ENCODE peak calls at places on chromosomes 16 and 17, in four cellular contexts. C is Caco-2, V is colonic mucosa, U is psoas muscle. X is an unnamed sample.
A peak's percentile ranks its signal among the peaks of the same experiment; 100 is the strongest.

GRCh38 chr17:63772801-63773271 is 561 bp downstream of the CCDC47 start:
- DNase-seq in C (no peak), V (peak; percentile 23), U (no peak), X (no peak)

GRCh38 chr17:83127431-83128160 is 48.2 kb downstream of the METRNL start:
- DNase-seq in C (no peak), V (no peak), U (peak; percentile 34), X (no peak)

GRCh38 chr17:82267575-82268379 is 5.7 kb downstream of the CSNK1D start:
- DNase-seq in C (peak; percentile 92), V (peak; percentile 94), U (peak; percentile 99), X (no peak)

GRCh38 chr17:78414178-78415162 is 36.0 kb downstream of the PGS1 start:
- DNase-seq in C (no peak), V (no peak), U (peak; percentile 51), X (peak; percentile 39)

GRCh38 chr17:45377401-45377800 is 55.3 kb downstream of the ARHGAP27 start:
- DNase-seq in C (no peak), V (no peak), U (no peak), X (no peak)

GRCh38 chr16:11824362-11824761 is 27.0 kb downstream of the RSL1D1 start:
- DNase-seq in C (peak; percentile 29), V (no peak), U (peak; percentile 78), X (no peak)

GRCh38 chr16:28254158-28254557 is 38.2 kb upstream of the SBK1 start:
- DNase-seq in C (no peak), V (no peak), U (no peak), X (no peak)

GRCh38 chr16:78869492-78869891 is 731.0 kb downstream of the MAF start:
- DNase-seq in C (no peak), V (no peak), U (no peak), X (no peak)

GRCh38 chr17:47995241-47995935 is 24.5 kb downstream of the CDK5RAP3 start:
- DNase-seq in C (no peak), V (no peak), U (no peak), X (no peak)

GRCh38 chr17:43976956-43977837 is 23.5 kb upstream of the PYY start:
- DNase-seq in C (no peak), V (no peak), U (no peak), X (no peak)

GRCh38 chr17:78315355-78316114 is 44.3 kb downstream of the SOCS3 start:
- DNase-seq in C (peak; percentile 24), V (peak; percentile 88), U (peak; percentile 88), X (no peak)

GRCh38 chr16:20325005-20325404 is 2.3 kb downstream of the GP2 start:
- DNase-seq in C (no peak), V (no peak), U (no peak), X (no peak)

GRCh38 chr17:44278006-44278405 is 10.1 kb upstream of the SLC4A1 start:
- DNase-seq in C (no peak), V (no peak), U (no peak), X (no peak)

GRCh38 chr17:64240741-64241347 is 22.2 kb downstream of the TEX2 start:
- DNase-seq in C (no peak), V (peak; percentile 19), U (peak; percentile 65), X (no peak)

GRCh38 chr17:28380572-28380907 is 9.0 kb downstream of the SARM1 start:
- DNase-seq in C (no peak), V (no peak), U (no peak), X (no peak)

GRCh38 chr17:59160203-59161025 is 4.9 kb downstream of the PRR11 start:
- DNase-seq in C (no peak), V (no peak), U (no peak), X (no peak)

GRCh38 chr16:89318871-89319627 is 101.5 kb downstream of the ZNF778 start:
- DNase-seq in C (no peak), V (no peak), U (peak; percentile 45), X (no peak)

GRCh38 chr16:89319883-89320716 is 102.6 kb downstream of the ZNF778 start:
- DNase-seq in C (peak; percentile 76), V (no peak), U (peak; percentile 87), X (no peak)

GRCh38 chr16:89320717-89321501 is 103.4 kb downstream of the ZNF778 start:
- DNase-seq in C (peak; percentile 50), V (peak; percentile 85), U (peak; percentile 84), X (no peak)

GRCh38 chr16:89318430-89318758 is 100.9 kb downstream of the ZNF778 start:
- DNase-seq in C (no peak), V (no peak), U (no peak), X (no peak)

GRCh38 chr16:89319628-89319882 is 102.1 kb downstream of the ZNF778 start:
- DNase-seq in C (no peak), V (no peak), U (no peak), X (no peak)
- H3K4me3 ChIP-seq in C (no peak overlapping the region), V (no peak overlapping the region), U (peak overlapping the region; percentile 45), X (no peak overlapping the region)

GRCh38 chr16:35410438-35410837 is 1951.0 kb downstream of the TP53TG3F start:
- DNase-seq in C (no peak), V (no peak), U (no peak), X (no peak)

GRCh38 chr16:35409503-35409902 is 1950.1 kb downstream of the TP53TG3F start:
- DNase-seq in C (no peak), V (no peak), U (no peak), X (no peak)

GRCh38 chr16:35414563-35414962 is 1955.2 kb downstream of the TP53TG3F start:
- DNase-seq in C (no peak), V (no peak), U (peak; percentile 42), X (no peak)

GRCh38 chr16:35414139-35414538 is 1954.7 kb downstream of the TP53TG3F start:
- DNase-seq in C (no peak), V (no peak), U (no peak), X (no peak)

GRCh38 chr16:35411156-35411555 is 1951.7 kb downstream of the TP53TG3F start:
- DNase-seq in C (no peak), V (no peak), U (no peak), X (no peak)
- H3K9me3 ChIP-seq in C (no peaks in the 10 kb centered on the region), V (no peaks in the 10 kb centered on the region), U (no peaks in the 10 kb centered on the region), X (peaks cover 4% of the 10 kb centered on the region)

GRCh38 chr16:49824600-49824999 is 31.3 kb downstream of the ZNF423 start:
- DNase-seq in C (no peak), V (no peak), U (no peak), X (no peak)
- H3K4me3 ChIP-seq in C (no peak overlapping the region), V (no peak overlapping the region), U (no peak overlapping the region), X (no peak overlapping the region)

GRCh38 chr17:22142091-22142490 is 449.8 kb downstream of the KCNJ18 start:
- DNase-seq in C (no peak), V (no peak), U (no peak), X (no peak)
- H3K9me3 ChIP-seq in C (no peaks in the 10 kb centered on the region), V (no peaks in the 10 kb centered on the region), U (no peaks in the 10 kb centered on the region), X (no peaks in the 10 kb centered on the region)

GRCh38 chr16:52577130-52577706 is 30.3 kb upstream of the TOX3 start:
- DNase-seq in C (no peak), V (no peak), U (no peak), X (no peak)

GRCh38 chr16:52580488-52580887 is 33.5 kb upstream of the TOX3 start:
- DNase-seq in C (no peak), V (no peak), U (no peak), X (no peak)

GRCh38 chr16:52581530-52581929 is 34.6 kb upstream of the TOX3 start:
- DNase-seq in C (peak; percentile 41), V (no peak), U (no peak), X (no peak)

GRCh38 chr16:52578829-52579193 is 31.9 kb upstream of the TOX3 start:
- DNase-seq in C (no peak), V (no peak), U (no peak), X (no peak)

GRCh38 chr16:52578007-52578828 is 31.3 kb upstream of the TOX3 start:
- DNase-seq in C (peak; percentile 29), V (no peak), U (no peak), X (no peak)
- H3K4me3 ChIP-seq in C (no peak overlapping the region), V (no peak overlapping the region), U (no peak overlapping the region), X (no peak overlapping the region)

GRCh38 chr17:19335951-19336631 is 26.4 kb downstream of the B9D1 start:
- DNase-seq in C (no peak), V (no peak), U (no peak), X (no peak)
- H3K9me3 ChIP-seq in C (no peaks in the 10 kb centered on the region), V (no peaks in the 10 kb centered on the region), U (no peaks in the 10 kb centered on the region), X (no peaks in the 10 kb centered on the region)